ENCODE peak calls at places on chromosomes 11 and 22, in four cellular contexts. U is epithelial cell of esophagus, C is hepatocyte, B is AG10803. K is an unnamed sample.

GRCh38 chr22:46929046-46929688 is 166.7 kb downstream of the TBC1D22A start:
- DNase-seq in C (no peak), B (no peak), U (peak; percentile 11), K (no peak)

GRCh38 chr11:59660621-59661020 is 8.2 kb downstream of the PATL1 start:
- DNase-seq in B (no peak), C (no peak), U (no peak), K (no peak)

GRCh38 chr11:65575568-65576231 is at the start of gene EHBP1L1:
- DNase-seq in B (no peak), C (peak; percentile 85), U (peak; percentile 52), K (no peak)

GRCh38 chr11:85953491-85954143 is 98.4 kb downstream of the CCDC83 start:
- DNase-seq in U (no peak), C (no peak), B (peak; percentile 81), K (peak; percentile 52)

GRCh38 chr11:70517203-70517602 is 118.9 kb downstream of the CTTN start:
- DNase-seq in B (no peak), U (no peak), C (no peak), K (no peak)

GRCh38 chr11:30983810-30984441 is 385.6 kb downstream of the DCDC1 start:
- DNase-seq in U (no peak), B (no peak), C (no peak), K (no peak)

GRCh38 chr22:29861672-29862297 is 21.2 kb upstream of the MTMR3 start:
- DNase-seq in U (no peak), B (no peak), C (no peak), K (no peak)

GRCh38 chr11:61486004-61486615 is 22.4 kb upstream of the LRRC10B start:
- DNase-seq in B (no peak), C (no peak), U (no peak), K (no peak)

GRCh38 chr11:85076535-85077330 is 550.4 kb downstream of the DLG2 start:
- DNase-seq in U (peak; percentile 31), B (peak; percentile 49), C (no peak), K (no peak)

GRCh38 chr11:103031834-103032233 is 60.1 kb downstream of the DCUN1D5 start:
- DNase-seq in B (peak; percentile 72), U (no peak), C (no peak), K (no peak)

GRCh38 chr11:96219981-96220623 is 122.9 kb downstream of the MAML2 start:
- DNase-seq in C (no peak), U (peak; percentile 63), B (peak; percentile 76), K (no peak)

GRCh38 chr11:120079750-120080610 is 57.9 kb downstream of the TRIM29 start:
- DNase-seq in U (no peak), B (no peak), C (no peak), K (no peak)

GRCh38 chr11:109853156-109853776 is 239.9 kb upstream of the ZC3H12C start:
- DNase-seq in B (peak; percentile 81), C (peak; percentile 51), U (peak; percentile 81), K (peak; percentile 48)

GRCh38 chr11:68935516-68936357 is 32.0 kb downstream of the IGHMBP2 start:
- DNase-seq in C (no peak), U (no peak), B (no peak), K (no peak)

GRCh38 chr11:27118371-27118770 is 77.8 kb downstream of the BBOX1 start:
- DNase-seq in U (no peak), C (no peak), B (peak; percentile 8), K (no peak)

GRCh38 chr22:19770349-19771220 is 10.0 kb downstream of the TBX1 start:
- DNase-seq in C (no peak), U (no peak), B (no peak), K (no peak)
- H3K4me3 ChIP-seq in C (no peak overlapping the region), U (no peak overlapping the region), B (no peak overlapping the region), K (no peak overlapping the region)

DNA sequence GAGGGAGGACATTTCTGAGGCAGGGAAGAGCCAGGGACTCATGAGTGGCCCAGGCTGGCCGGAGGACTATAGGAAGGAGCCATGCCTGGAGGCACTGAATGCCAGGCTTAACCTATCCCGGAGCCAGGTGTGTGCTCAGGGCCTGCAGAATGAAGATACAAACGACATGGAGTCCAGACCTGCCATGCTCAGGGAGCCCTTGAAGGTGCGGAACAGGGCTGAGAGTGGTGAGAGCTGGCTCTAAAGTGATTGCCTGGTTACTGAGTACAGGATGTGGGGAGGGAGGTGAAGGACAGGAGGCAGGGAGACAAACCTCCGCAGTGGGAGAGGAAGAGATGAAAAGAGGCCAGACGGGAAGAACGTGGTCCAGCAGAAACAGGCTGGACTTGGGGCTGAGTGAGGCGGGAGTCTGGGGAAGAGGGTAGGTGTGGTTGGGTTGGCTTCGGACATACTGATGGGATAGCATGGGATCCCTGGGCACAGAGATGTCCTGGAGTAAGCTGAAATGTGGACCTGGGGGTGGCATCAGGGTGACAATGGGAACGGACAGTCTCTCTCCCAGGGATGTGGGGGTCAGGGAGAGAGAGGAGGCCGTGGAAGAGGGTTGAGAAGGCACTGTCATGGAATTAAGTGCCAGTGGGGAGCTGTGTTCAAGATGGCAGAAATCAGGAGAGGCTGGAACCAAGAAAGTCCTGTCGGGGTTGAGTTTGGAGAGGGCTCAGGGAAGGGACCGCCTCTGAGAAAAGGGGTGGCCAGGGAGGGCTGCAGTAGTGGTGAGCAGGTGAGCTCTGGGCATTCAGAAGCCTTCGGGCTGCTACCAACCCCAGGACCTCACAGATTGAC is 1.5 kb upstream of the ANKRD13D start:
- DNase-seq in B (no peak), C (no peak), U (no peak), K (no peak)
- H3K4me3 ChIP-seq in B (peak overlapping the region; percentile 79), C (no peak overlapping the region), U (no peak overlapping the region), K (peak overlapping the region; percentile 76)

GRCh38 chr11:130638624-130639023 is 190.2 kb downstream of the ADAMTS15 start:
- DNase-seq in C (no peak), U (no peak), B (no peak), K (no peak)
- H3K4me3 ChIP-seq in C (no peak overlapping the region), U (no peak overlapping the region), B (no peak overlapping the region), K (no peak overlapping the region)

GRCh38 chr11:803467-803742 is 1.6 kb downstream of the PIDD1 start:
- DNase-seq in U (no peak), C (no peak), B (no peak), K (no peak)
- H3K4me3 ChIP-seq in U (no peak overlapping the region), C (no peak overlapping the region), B (peak overlapping the region; percentile 65), K (peak overlapping the region; percentile 75)

GRCh38 chr22:35510481-35510934 is 30.1 kb upstream of the RASD2 start:
- DNase-seq in B (no peak), U (peak; percentile 41), C (no peak), K (peak; percentile 16)

GRCh38 chr22:35510951-35511350 is 29.7 kb upstream of the RASD2 start:
- DNase-seq in U (peak; percentile 30), B (no peak), C (no peak), K (no peak)

GRCh38 chr22:35506259-35506570 is 34.4 kb upstream of the RASD2 start:
- DNase-seq in C (peak; percentile 40), B (peak; percentile 44), U (peak; percentile 76), K (no peak)

GRCh38 chr22:35509451-35509850 is 31.2 kb upstream of the RASD2 start:
- DNase-seq in C (no peak), U (no peak), B (no peak), K (no peak)

DNA sequence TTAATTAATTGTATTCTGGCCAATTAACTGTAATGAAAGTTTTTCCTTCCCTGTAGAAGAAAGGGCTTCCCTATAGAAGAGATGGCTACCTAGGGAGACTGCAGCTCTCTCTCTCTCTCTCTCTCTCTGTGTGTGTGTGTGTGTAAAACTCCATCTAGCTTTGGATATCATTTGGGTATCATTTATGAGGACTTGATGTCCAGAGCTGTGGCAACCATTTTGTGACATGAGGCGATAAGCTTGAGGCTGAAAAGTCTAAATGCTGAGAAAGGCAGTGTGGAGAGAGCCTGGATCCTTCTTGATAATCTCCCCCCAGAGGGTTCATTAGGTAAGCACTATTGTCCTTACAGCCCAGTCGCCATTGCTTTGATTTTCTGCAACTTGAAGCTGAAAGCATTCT is 30.7 kb upstream of the RASD2 start:
- DNase-seq in U (no peak), C (no peak), B (no peak), K (no peak)
- H3K4me3 ChIP-seq in U (no peak overlapping the region), C (no peak overlapping the region), B (no peak overlapping the region), K (no peak overlapping the region)

GRCh38 chr22:17281026-17281809 is 62.0 kb upstream of the ADA2 start:
- DNase-seq in U (no peak), C (no peak), B (no peak), K (no peak)
- H3K4me3 ChIP-seq in U (no peak overlapping the region), C (no peak overlapping the region), B (no peak overlapping the region), K (no peak overlapping the region)

DNA sequence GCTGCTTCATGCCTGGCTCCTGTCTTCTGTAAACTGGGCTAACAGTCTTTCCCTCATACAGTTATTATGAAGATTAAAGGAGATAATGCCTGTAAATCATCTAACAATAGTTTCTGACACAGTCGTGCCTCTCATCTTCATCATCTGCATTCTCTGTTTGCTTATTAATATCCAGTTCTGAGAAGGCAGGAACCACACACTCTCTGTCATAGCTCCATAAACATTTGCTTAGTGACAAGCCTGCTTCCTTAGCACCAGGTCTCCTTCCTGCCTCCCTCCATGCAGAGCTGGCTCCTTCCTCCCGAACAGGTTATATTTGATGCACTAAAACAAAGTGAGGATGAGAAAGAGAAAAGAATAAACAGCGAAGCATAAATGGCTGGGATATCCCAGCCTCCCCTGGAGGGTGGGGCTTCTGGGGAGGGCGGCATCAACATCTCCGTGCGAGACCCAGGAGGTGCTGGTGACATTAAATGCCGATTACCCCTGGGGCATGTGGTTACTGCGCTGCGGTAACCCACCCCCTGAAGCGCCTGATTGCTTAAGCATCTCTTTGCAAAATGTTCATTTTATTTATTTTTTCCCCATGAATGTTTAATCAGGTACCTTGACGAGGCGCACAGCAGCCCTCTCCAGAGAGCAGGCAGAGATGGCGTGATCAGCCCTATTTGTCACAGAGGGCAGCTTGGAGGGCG is 404.9 kb downstream of the NXPE2 start:
- DNase-seq in C (no peak), B (no peak), U (no peak), K (no peak)
- H3K4me3 ChIP-seq in C (no peak overlapping the region), B (no peak overlapping the region), U (no peak overlapping the region), K (no peak overlapping the region)

GRCh38 chr11:64148200-64148916 is 17.6 kb downstream of the MACROD1 start:
- DNase-seq in B (peak; percentile 66), U (peak; percentile 66), C (peak; percentile 89), K (peak; percentile 17)
- H3K4me3 ChIP-seq in B (no peak overlapping the region), U (no peak overlapping the region), C (no peak overlapping the region), K (no peak overlapping the region)

DNA sequence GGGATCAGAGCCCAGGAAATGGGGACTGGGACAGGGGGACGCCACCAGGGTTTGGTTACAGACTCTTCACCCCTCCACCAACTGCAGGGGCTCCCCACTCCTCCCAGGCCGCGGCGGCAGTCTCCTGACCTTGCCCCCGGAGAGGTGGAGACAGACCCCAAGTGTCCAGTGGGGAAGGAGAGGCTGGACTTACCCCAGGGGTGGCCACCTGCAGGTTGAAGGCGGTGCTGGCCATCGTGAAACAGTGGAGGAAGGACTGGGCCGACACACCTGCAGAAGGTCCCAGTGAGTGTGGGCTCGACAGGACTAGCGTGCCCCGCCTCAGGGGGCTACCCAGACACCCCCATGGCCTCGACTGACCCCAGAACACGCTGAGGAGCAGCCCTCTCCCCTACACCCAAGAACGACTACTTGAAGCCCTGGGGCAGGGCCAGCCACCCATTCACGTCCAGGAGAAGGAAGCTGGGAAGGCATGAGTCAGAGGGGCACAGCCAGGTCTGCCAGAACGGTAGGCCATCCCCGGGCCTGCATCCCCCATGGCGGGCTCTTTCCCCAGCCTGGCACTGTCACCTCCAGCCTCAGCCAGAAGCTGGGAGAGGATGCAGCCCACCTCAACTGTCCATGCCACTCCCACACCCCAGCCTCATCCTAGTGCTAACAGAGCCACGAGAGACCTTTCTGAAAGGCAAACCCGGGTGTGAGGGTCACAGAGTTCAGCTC is 2.3 kb downstream of the GATD1 start:
- DNase-seq in C (peak; percentile 20), B (peak; percentile 22), U (peak; percentile 76), K (no peak)
- H3K4me3 ChIP-seq in C (no peak overlapping the region), B (peak overlapping the region; percentile 82), U (peak overlapping the region; percentile 82), K (no peak overlapping the region)

GRCh38 chr11:12166299-12167092 is 56.1 kb downstream of the MICAL2 start:
- DNase-seq in U (peak; percentile 53), C (no peak), B (no peak), K (no peak)
- H3K4me3 ChIP-seq in U (no peak overlapping the region), C (no peak overlapping the region), B (no peak overlapping the region), K (no peak overlapping the region)

K was measured in skeletal muscle cell.